ENCODE peak calls at places on chromosomes 12 and 14, in five cellular contexts. H is effector memory CD4-positive, alpha-beta T cell; V is HCT116; R is MG63; I is left ventricle myocardium inferior. J is an unnamed sample.

GRCh38 chr12:67161322-67161918 is 107.7 kb upstream of the CAND1 start:
- DNase-seq in H (no peak), V (no peak), R (peak; percentile 12), I (no peak), J (peak; percentile 49)

GRCh38 chr12:97151481-97151880 is 244.4 kb downstream of the NEDD1 start:
- DNase-seq in H (no peak), V (no peak), R (peak; percentile 48), I (no peak), J (no peak)

GRCh38 chr12:2208837-2209236 is 156.1 kb downstream of the CACNA1C start:
- DNase-seq in H (no peak), V (no peak), R (no peak), I (no peak), J (no peak)

GRCh38 chr12:59823535-59823934 is 227.7 kb downstream of the SLC16A7 start:
- DNase-seq in H (no peak), V (no peak), R (no peak), I (no peak), J (no peak)

GRCh38 chr12:6067152-6067916 is 57.1 kb downstream of the VWF start:
- DNase-seq in H (no peak), V (peak; percentile 76), R (peak; percentile 53), I (no peak), J (no peak)

GRCh38 chr14:64758711-64759554 is 54.7 kb downstream of the PLEKHG3 start:
- DNase-seq in H (no peak), V (no peak), R (peak; percentile 78), I (peak; percentile 62), J (no peak)

GRCh38 chr14:99264691-99265090 is 7.3 kb downstream of the BCL11B start:
- DNase-seq in H (no peak), V (no peak), R (no peak), I (no peak), J (no peak)

GRCh38 chr12:23600936-23601335 is 348.5 kb downstream of the SOX5 start:
- DNase-seq in H (no peak), V (no peak), R (no peak), I (no peak), J (no peak)

GRCh38 chr12:117470804-117471203 is 109.4 kb upstream of the NOS1 start:
- DNase-seq in H (no peak), V (no peak), R (no peak), I (no peak), J (peak; percentile 21)

GRCh38 chr12:51421266-51421884 is 3.3 kb upstream of the SLC4A8 start:
- DNase-seq in H (peak; percentile 8), V (peak; percentile 59), R (peak; percentile 22), I (no peak), J (peak; percentile 64)

GRCh38 chr14:104253223-104253822 is 114.9 kb downstream of the KIF26A start:
- DNase-seq in H (no peak), V (no peak), R (peak; percentile 22), I (no peak), J (no peak)

GRCh38 chr14:104253901-104254353 is 115.5 kb downstream of the KIF26A start:
- DNase-seq in H (no peak), V (no peak), R (no peak), I (no peak), J (no peak)

GRCh38 chr14:104254735-104255400 is 116.5 kb downstream of the KIF26A start:
- DNase-seq in H (no peak), V (no peak), R (no peak), I (no peak), J (no peak)

GRCh38 chr14:104250175-104250574 is 111.8 kb downstream of the KIF26A start:
- DNase-seq in H (no peak), V (no peak), R (no peak), I (no peak), J (no peak)

GRCh38 chr14:104252256-104253215 is 114.1 kb downstream of the KIF26A start:
- DNase-seq in H (no peak), V (no peak), R (no peak), I (no peak), J (no peak)
- H3K9me3 ChIP-seq in H (no peaks in the 10 kb centered on the region), V (no peaks in the 10 kb centered on the region), R (no peaks in the 10 kb centered on the region), I (no peaks in the 10 kb centered on the region), J (no peaks in the 10 kb centered on the region)

GRCh38 chr12:132530851-132531250 is 40.9 kb downstream of the FBRSL1 start:
- DNase-seq in H (no peak), V (no peak), R (no peak), I (no peak), J (no peak)

GRCh38 chr12:132529899-132530298 is 39.9 kb downstream of the FBRSL1 start:
- DNase-seq in H (no peak), V (no peak), R (no peak), I (no peak), J (no peak)

GRCh38 chr12:132528564-132529106 is 38.7 kb downstream of the FBRSL1 start:
- DNase-seq in H (no peak), V (no peak), R (no peak), I (no peak), J (no peak)

GRCh38 chr12:132529156-132529839 is 39.3 kb downstream of the FBRSL1 start:
- DNase-seq in H (no peak), V (no peak), R (no peak), I (no peak), J (no peak)

GRCh38 chr12:132530451-132530850 is 40.5 kb downstream of the FBRSL1 start:
- DNase-seq in H (no peak), V (no peak), R (no peak), I (no peak), J (no peak)
- H3K4me3 ChIP-seq in H (no peak overlapping the region), V (no peak overlapping the region), R (no peak overlapping the region), I (no peak overlapping the region), J (no peak overlapping the region)

DNA sequence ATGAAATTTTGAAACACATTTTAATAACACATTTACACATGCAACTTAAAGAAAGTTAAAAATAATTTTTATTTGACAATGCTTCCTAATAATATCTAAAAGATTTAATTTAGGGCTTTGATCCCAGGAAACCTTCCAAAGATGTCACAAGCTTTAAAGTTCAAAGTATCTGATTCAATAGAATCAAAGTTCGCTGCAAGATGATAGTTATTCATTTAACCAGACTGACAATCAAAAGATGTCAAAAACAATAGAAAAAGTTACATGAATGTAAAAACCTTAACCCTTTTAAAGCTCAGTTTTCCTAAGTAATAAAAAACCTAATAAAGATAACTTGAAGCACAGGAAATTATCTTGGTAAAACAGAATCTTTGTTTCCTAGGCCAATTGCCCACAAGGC is 67.7 kb downstream of the SDR9C7 start:
- DNase-seq in H (no peak), V (no peak), R (no peak), I (no peak), J (no peak)
- H3K9me3 ChIP-seq in H (peaks cover 21% of the 10 kb centered on the region), V (peaks cover 19% of the 10 kb centered on the region), R (peaks cover 65% of the 10 kb centered on the region), I (peaks cover 61% of the 10 kb centered on the region), J (peaks cover 62% of the 10 kb centered on the region)

DNA sequence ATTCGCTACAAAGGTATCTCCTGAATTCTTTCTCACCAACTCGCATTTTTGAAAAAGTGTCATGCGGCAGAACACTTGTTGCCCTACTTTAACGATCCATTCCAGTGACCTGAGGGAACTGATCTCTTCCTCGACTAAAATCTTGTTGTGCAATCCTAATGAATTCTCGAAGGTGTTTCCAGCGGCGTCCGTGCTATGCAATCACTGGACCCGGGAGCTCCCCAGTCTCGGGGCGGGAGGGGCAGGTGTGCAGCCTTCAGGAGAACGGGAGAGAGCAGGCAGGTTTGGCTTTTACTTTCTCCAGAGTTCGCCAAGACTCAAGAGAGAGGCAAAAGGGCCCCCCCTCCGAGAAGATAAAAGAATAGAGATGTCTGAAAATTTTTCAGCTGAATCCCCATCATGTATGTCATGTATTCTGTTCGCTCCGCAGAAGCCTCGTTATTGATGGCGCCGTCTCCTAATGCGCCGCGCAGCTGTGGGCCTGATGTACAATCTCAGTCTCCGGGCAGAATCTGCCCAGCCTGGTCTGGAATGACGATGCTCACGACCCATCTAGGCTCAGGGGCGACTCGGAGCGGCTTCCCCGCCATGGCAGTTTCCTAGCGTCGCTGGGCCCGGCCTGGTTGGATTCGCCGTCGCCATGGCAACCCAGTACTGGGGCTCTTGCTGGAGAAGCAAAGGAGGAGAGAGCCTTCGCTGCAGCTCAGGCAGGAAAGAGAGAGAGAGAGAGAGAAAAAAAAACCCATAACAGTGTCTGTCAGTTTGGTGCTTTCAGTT is 38.3 kb downstream of the PLXNC1 start:
- DNase-seq in H (no peak), V (no peak), R (no peak), I (peak; percentile 53), J (no peak)
- H3K4me3 ChIP-seq in H (no peak overlapping the region), V (no peak overlapping the region), R (no peak overlapping the region), I (peak overlapping the region; percentile 43), J (no peak overlapping the region)